ENCODE peak calls at places on chromosomes 13 and 19, in seven cellular contexts. One of them, this sample, is unnamed.

GRCh38 chr13:43785681-43786471 is 896 bp downstream of the ENOX1 start:
- DNase-seq in skeletal muscle cell: no peak
- DNase-seq in SHP77: no peak
- DNase-seq in AG20443: peak; percentile 88
- DNase-seq in adrenal gland: peak; percentile 91
- DNase-seq in HEK293T: peak; percentile 79
- DNase-seq in GM12865: peak; percentile 30
- DNase-seq in this sample: peak; percentile 29

GRCh38 chr13:66659291-66660012 is 570.7 kb downstream of the PCDH9 start:
- DNase-seq in skeletal muscle cell: peak; percentile 76
- DNase-seq in SHP77: no peak
- DNase-seq in AG20443: no peak
- DNase-seq in adrenal gland: no peak
- DNase-seq in HEK293T: no peak
- DNase-seq in GM12865: no peak
- DNase-seq in this sample: no peak

GRCh38 chr19:13838943-13839192 is 38.1 kb upstream of the NANOS3 start:
- DNase-seq in skeletal muscle cell: no peak
- DNase-seq in SHP77: no peak
- DNase-seq in AG20443: peak; percentile 67
- DNase-seq in adrenal gland: no peak
- DNase-seq in HEK293T: no peak
- DNase-seq in GM12865: no peak
- DNase-seq in this sample: no peak

GRCh38 chr13:113765241-113765910 is 6.3 kb downstream of the TMEM255B start:
- DNase-seq in skeletal muscle cell: no peak
- DNase-seq in SHP77: no peak
- DNase-seq in AG20443: peak; percentile 75
- DNase-seq in adrenal gland: no peak
- DNase-seq in HEK293T: no peak
- DNase-seq in GM12865: no peak
- DNase-seq in this sample: no peak

GRCh38 chr19:44582581-44583265 is 30.6 kb upstream of the IGSF23 start:
- DNase-seq in skeletal muscle cell: no peak
- DNase-seq in SHP77: no peak
- DNase-seq in AG20443: peak; percentile 70
- DNase-seq in adrenal gland: peak; percentile 79
- DNase-seq in HEK293T: peak; percentile 75
- DNase-seq in GM12865: peak; percentile 5
- DNase-seq in this sample: no peak

GRCh38 chr13:28239374-28239773 is 101.0 kb downstream of the PAN3 start:
- DNase-seq in skeletal muscle cell: peak; percentile 61
- DNase-seq in SHP77: no peak
- DNase-seq in AG20443: peak; percentile 6
- DNase-seq in adrenal gland: no peak
- DNase-seq in HEK293T: no peak
- DNase-seq in GM12865: no peak
- DNase-seq in this sample: no peak

GRCh38 chr19:55452381-55453325 is 8.8 kb downstream of the ISOC2 start:
- DNase-seq in skeletal muscle cell: no peak
- DNase-seq in SHP77: peak; percentile 85
- DNase-seq in AG20443: peak; percentile 86
- DNase-seq in adrenal gland: peak; percentile 94
- DNase-seq in HEK293T: peak; percentile 88
- DNase-seq in GM12865: peak; percentile 31
- DNase-seq in this sample: no peak

GRCh38 chr13:27035892-27036235 is 135.7 kb downstream of the USP12 start:
- DNase-seq in skeletal muscle cell: no peak
- DNase-seq in SHP77: no peak
- DNase-seq in AG20443: no peak
- DNase-seq in adrenal gland: peak; percentile 35
- DNase-seq in HEK293T: no peak
- DNase-seq in GM12865: no peak
- DNase-seq in this sample: no peak

GRCh38 chr13:110580800-110581199 is 19.3 kb upstream of the RAB20 start:
- DNase-seq in skeletal muscle cell: no peak
- DNase-seq in SHP77: no peak
- DNase-seq in AG20443: peak; percentile 38
- DNase-seq in adrenal gland: no peak
- DNase-seq in HEK293T: no peak
- DNase-seq in GM12865: no peak
- DNase-seq in this sample: no peak

GRCh38 chr19:1133471-1133929 is 29.7 kb downstream of the GPX4 start:
- DNase-seq in skeletal muscle cell: no peak
- DNase-seq in SHP77: peak; percentile 21
- DNase-seq in AG20443: peak; percentile 41
- DNase-seq in adrenal gland: no peak
- DNase-seq in HEK293T: peak; percentile 42
- DNase-seq in GM12865: peak; percentile 91
- DNase-seq in this sample: peak; percentile 94

GRCh38 chr13:104385409-104385808 is 1319.2 kb upstream of the SLC10A2 start:
- DNase-seq in skeletal muscle cell: peak; percentile 43
- DNase-seq in SHP77: no peak
- DNase-seq in AG20443: no peak
- DNase-seq in adrenal gland: no peak
- DNase-seq in HEK293T: no peak
- DNase-seq in GM12865: no peak
- DNase-seq in this sample: no peak

GRCh38 chr13:56338421-56338820 is 802.3 kb upstream of the PRR20A start:
- DNase-seq in skeletal muscle cell: no peak
- DNase-seq in SHP77: no peak
- DNase-seq in AG20443: no peak
- DNase-seq in adrenal gland: no peak
- DNase-seq in HEK293T: no peak
- DNase-seq in GM12865: no peak
- DNase-seq in this sample: no peak

GRCh38 chr19:16143399-16144215 is at the start of gene HSH2D:
- DNase-seq in skeletal muscle cell: no peak
- DNase-seq in SHP77: peak; percentile 73
- DNase-seq in AG20443: no peak
- DNase-seq in adrenal gland: peak; percentile 67
- DNase-seq in HEK293T: no peak
- DNase-seq in GM12865: peak; percentile 98
- DNase-seq in this sample: peak; percentile 85

GRCh38 chr13:101382086-101382485 is 34.2 kb downstream of the NALCN start:
- DNase-seq in skeletal muscle cell: no peak
- DNase-seq in SHP77: no peak
- DNase-seq in AG20443: no peak
- DNase-seq in adrenal gland: no peak
- DNase-seq in HEK293T: no peak
- DNase-seq in GM12865: no peak
- DNase-seq in this sample: no peak

GRCh38 chr13:74574964-74575728 is 440.9 kb upstream of the KLF12 start:
- DNase-seq in skeletal muscle cell: no peak
- DNase-seq in SHP77: no peak
- DNase-seq in AG20443: no peak
- DNase-seq in adrenal gland: no peak
- DNase-seq in HEK293T: peak; percentile 31
- DNase-seq in GM12865: no peak
- DNase-seq in this sample: no peak

GRCh38 chr13:91185294-91185863 is 162.1 kb upstream of the MIR17HG start:
- DNase-seq in skeletal muscle cell: no peak
- DNase-seq in SHP77: peak; percentile 68
- DNase-seq in AG20443: peak; percentile 12
- DNase-seq in adrenal gland: no peak
- DNase-seq in HEK293T: peak; percentile 54
- DNase-seq in GM12865: no peak
- DNase-seq in this sample: no peak

GRCh38 chr13:41356788-41357187 is 45.7 kb downstream of the NAA16 start:
- DNase-seq in skeletal muscle cell: no peak
- DNase-seq in SHP77: no peak
- DNase-seq in AG20443: no peak
- DNase-seq in adrenal gland: no peak
- DNase-seq in HEK293T: no peak
- DNase-seq in GM12865: no peak
- DNase-seq in this sample: no peak

GRCh38 chr13:20825476-20825875 is 51.7 kb upstream of the EEF1AKMT1 start:
- DNase-seq in skeletal muscle cell: no peak
- DNase-seq in SHP77: peak; percentile 19
- DNase-seq in AG20443: peak; percentile 14
- DNase-seq in adrenal gland: no peak
- DNase-seq in HEK293T: no peak
- DNase-seq in GM12865: no peak
- DNase-seq in this sample: no peak

GRCh38 chr13:70189981-70190380 is 81.7 kb upstream of the KLHL1 start:
- DNase-seq in skeletal muscle cell: no peak
- DNase-seq in SHP77: no peak
- DNase-seq in AG20443: no peak
- DNase-seq in adrenal gland: no peak
- DNase-seq in HEK293T: no peak
- DNase-seq in GM12865: no peak
- DNase-seq in this sample: no peak

GRCh38 chr13:38954291-38954690 is 36.3 kb downstream of the STOML3 start:
- DNase-seq in skeletal muscle cell: no peak
- DNase-seq in SHP77: no peak
- DNase-seq in AG20443: no peak
- DNase-seq in adrenal gland: no peak
- DNase-seq in HEK293T: no peak
- DNase-seq in GM12865: no peak
- DNase-seq in this sample: no peak

GRCh38 chr19:953501-954271 is 27.9 kb downstream of the ARID3A start:
- DNase-seq in skeletal muscle cell: no peak
- DNase-seq in SHP77: no peak
- DNase-seq in AG20443: no peak
- DNase-seq in adrenal gland: no peak
- DNase-seq in HEK293T: no peak
- DNase-seq in GM12865: no peak
- DNase-seq in this sample: no peak

GRCh38 chr19:47134533-47134932 is 3.9 kb downstream of the SAE1 start:
- DNase-seq in skeletal muscle cell: no peak
- DNase-seq in SHP77: no peak
- DNase-seq in AG20443: no peak
- DNase-seq in adrenal gland: no peak
- DNase-seq in HEK293T: no peak
- DNase-seq in GM12865: no peak
- DNase-seq in this sample: no peak

GRCh38 chr13:98842858-98843481 is 90.5 kb upstream of the SLC15A1 start:
- DNase-seq in skeletal muscle cell: no peak
- DNase-seq in SHP77: peak; percentile 95
- DNase-seq in AG20443: peak; percentile 82
- DNase-seq in adrenal gland: peak; percentile 89
- DNase-seq in HEK293T: peak; percentile 69
- DNase-seq in GM12865: peak; percentile 78
- DNase-seq in this sample: peak; percentile 65

GRCh38 chr13:37446503-37446902 is 152.1 kb downstream of the POSTN start:
- DNase-seq in skeletal muscle cell: peak; percentile 95
- DNase-seq in SHP77: no peak
- DNase-seq in AG20443: peak; percentile 86
- DNase-seq in adrenal gland: no peak
- DNase-seq in HEK293T: no peak
- DNase-seq in GM12865: no peak
- DNase-seq in this sample: no peak

GRCh38 chr13:19860884-19861655 is 2.4 kb downstream of the ZMYM5 start:
- DNase-seq in skeletal muscle cell: no peak
- DNase-seq in SHP77: no peak
- DNase-seq in AG20443: no peak
- DNase-seq in adrenal gland: no peak
- DNase-seq in HEK293T: no peak
- DNase-seq in GM12865: peak; percentile 11
- DNase-seq in this sample: no peak

GRCh38 chr19:48842744-48843162 is 6.5 kb upstream of the HSD17B14 start:
- DNase-seq in skeletal muscle cell: no peak
- DNase-seq in SHP77: peak; percentile 15
- DNase-seq in AG20443: peak; percentile 63
- DNase-seq in adrenal gland: peak; percentile 63
- DNase-seq in HEK293T: peak; percentile 62
- DNase-seq in GM12865: peak; percentile 71
- DNase-seq in this sample: peak; percentile 69

GRCh38 chr19:33134571-33135041 is 2.7 kb downstream of the WDR88 start:
- DNase-seq in skeletal muscle cell: no peak
- DNase-seq in SHP77: no peak
- DNase-seq in AG20443: no peak
- DNase-seq in adrenal gland: no peak
- DNase-seq in HEK293T: no peak
- DNase-seq in GM12865: no peak
- DNase-seq in this sample: peak; percentile 69

GRCh38 chr13:23703241-23703640 is 133.0 kb downstream of the TNFRSF19 start:
- DNase-seq in skeletal muscle cell: no peak
- DNase-seq in SHP77: no peak
- DNase-seq in AG20443: peak; percentile 84
- DNase-seq in adrenal gland: no peak
- DNase-seq in HEK293T: no peak
- DNase-seq in GM12865: no peak
- DNase-seq in this sample: no peak

GRCh38 chr19:16088985-16089846 is 12.9 kb downstream of the TPM4 start:
- DNase-seq in skeletal muscle cell: no peak
- DNase-seq in SHP77: no peak
- DNase-seq in AG20443: no peak
- DNase-seq in adrenal gland: no peak
- DNase-seq in HEK293T: no peak
- DNase-seq in GM12865: no peak
- DNase-seq in this sample: no peak

GRCh38 chr13:93730780-93731179 is 504.2 kb downstream of the GPC6 start:
- DNase-seq in skeletal muscle cell: no peak
- DNase-seq in SHP77: no peak
- DNase-seq in AG20443: no peak
- DNase-seq in adrenal gland: no peak
- DNase-seq in HEK293T: no peak
- DNase-seq in GM12865: no peak
- DNase-seq in this sample: no peak

GRCh38 chr13:28544026-28544425 is 49.1 kb upstream of the FLT1 start:
- DNase-seq in skeletal muscle cell: no peak
- DNase-seq in SHP77: no peak
- DNase-seq in AG20443: no peak
- DNase-seq in adrenal gland: no peak
- DNase-seq in HEK293T: no peak
- DNase-seq in GM12865: no peak
- DNase-seq in this sample: no peak

GRCh38 chr13:36418022-36418805 is 14.1 kb upstream of the CCNA1 start:
- DNase-seq in skeletal muscle cell: peak; percentile 64
- DNase-seq in SHP77: no peak
- DNase-seq in AG20443: no peak
- DNase-seq in adrenal gland: no peak
- DNase-seq in HEK293T: no peak
- DNase-seq in GM12865: peak; percentile 42
- DNase-seq in this sample: no peak

GRCh38 chr19:33714149-33714548 is 82.5 kb upstream of the KCTD15 start:
- DNase-seq in skeletal muscle cell: no peak
- DNase-seq in SHP77: no peak
- DNase-seq in AG20443: no peak
- DNase-seq in adrenal gland: no peak
- DNase-seq in HEK293T: no peak
- DNase-seq in GM12865: no peak
- DNase-seq in this sample: no peak

GRCh38 chr19:9839415-9839814 is 4.3 kb downstream of the PIN1 start:
- DNase-seq in skeletal muscle cell: no peak
- DNase-seq in SHP77: no peak
- DNase-seq in AG20443: no peak
- DNase-seq in adrenal gland: no peak
- DNase-seq in HEK293T: no peak
- DNase-seq in GM12865: no peak
- DNase-seq in this sample: no peak

GRCh38 chr19:34317311-34317927 is 47.6 kb upstream of the GPI start:
- DNase-seq in skeletal muscle cell: no peak
- DNase-seq in SHP77: no peak
- DNase-seq in AG20443: peak; percentile 27
- DNase-seq in adrenal gland: peak; percentile 60
- DNase-seq in HEK293T: peak; percentile 26
- DNase-seq in GM12865: no peak
- DNase-seq in this sample: no peak